ENCODE peak calls at places on chromosome 14, in seven cellular contexts. F, G, I, X, U, E and V are unnamed samples.

GRCh38 chr14:39873793-39874192 is 441.6 kb upstream of the FBXO33 start:
- DNase-seq in F (no peak), I (no peak), X (peak), G (no peak), U (peak), E (no peak), V (no peak)

GRCh38 chr14:101584049-101584859 is 23.0 kb downstream of the DIO3 start:
- DNase-seq in I (no peak), F (peak), U (peak), E (peak), G (peak), X (no peak), V (no peak)

GRCh38 chr14:70709726-70710382 is 68.1 kb downstream of the TTC9 start:
- DNase-seq in F (no peak), E (no peak), I (no peak), G (no peak), U (no peak), X (peak), V (no peak)

GRCh38 chr14:96038920-96039632 is at the start of gene C14orf132:
- DNase-seq in F (peak), G (peak), E (peak), I (peak), X (peak), U (peak), V (peak)

GRCh38 chr14:25231006-25231405 is 181.1 kb upstream of the STXBP6 start:
- DNase-seq in X (no peak), E (no peak), F (no peak), I (no peak), U (peak), G (peak), V (no peak)

GRCh38 chr14:68547305-68548193 is 245.3 kb downstream of the ZFP36L1 start:
- DNase-seq in I (peak), E (no peak), F (no peak), G (peak), X (peak), U (no peak), V (peak)

GRCh38 chr14:52789118-52789517 is 2.3 kb downstream of the GNPNAT1 start:
- DNase-seq in I (no peak), U (no peak), X (no peak), F (no peak), E (no peak), G (no peak), V (no peak)

GRCh38 chr14:100336618-100337530 is 13.7 kb downstream of the SLC25A47 start:
- DNase-seq in F (no peak), G (no peak), X (no peak), E (peak), I (no peak), U (no peak), V (no peak)

GRCh38 chr14:91402278-91403068 is 15.1 kb downstream of the CCDC88C start:
- DNase-seq in G (no peak), E (no peak), F (no peak), U (peak), X (no peak), I (peak), V (no peak)

GRCh38 chr14:74238974-74239847 is at the start of gene VSX2:
- DNase-seq in I (no peak), U (no peak), X (no peak), G (no peak), F (no peak), E (no peak), V (no peak)

GRCh38 chr14:92460916-92461579 is 52.5 kb upstream of the RIN3 start:
- DNase-seq in E (no peak), X (no peak), G (peak), U (peak), I (peak), F (peak), V (peak)

GRCh38 chr14:66174453-66174891 is 311.7 kb upstream of the CCDC196 start:
- DNase-seq in G (no peak), X (no peak), E (no peak), U (no peak), F (no peak), I (no peak), V (no peak)

GRCh38 chr14:37623971-37624370 is 28.5 kb downstream of the TTC6 start:
- DNase-seq in U (no peak), F (no peak), E (no peak), I (no peak), X (peak), G (no peak), V (peak)